ENCODE peak calls at places on chromosomes 13 and 19, in eight cellular contexts. One of them, this sample, is unnamed.

GRCh38 chr13:113616991-113617749 is 32.6 kb downstream of the TFDP1 start:
- DNase-seq in uterus: no peak
- DNase-seq in transverse colon: no peak
- DNase-seq in upper lobe of left lung: no peak
- DNase-seq in breast epithelium: no peak
- DNase-seq in stomach: peak; percentile 44
- DNase-seq in IMR-90: peak; percentile 72
- DNase-seq in NB4: peak; percentile 45
- DNase-seq in this sample: no peak

GRCh38 chr13:73194310-73194709 is 135.5 kb downstream of the KLF5 start:
- DNase-seq in uterus: no peak
- DNase-seq in transverse colon: peak; percentile 46
- DNase-seq in upper lobe of left lung: no peak
- DNase-seq in breast epithelium: no peak
- DNase-seq in stomach: no peak
- DNase-seq in IMR-90: no peak
- DNase-seq in NB4: no peak
- DNase-seq in this sample: no peak

GRCh38 chr13:24112791-24113190 is 47.7 kb upstream of the SPATA13 start:
- DNase-seq in uterus: no peak
- DNase-seq in transverse colon: no peak
- DNase-seq in upper lobe of left lung: no peak
- DNase-seq in breast epithelium: no peak
- DNase-seq in stomach: no peak
- DNase-seq in IMR-90: peak; percentile 48
- DNase-seq in NB4: no peak
- DNase-seq in this sample: no peak

GRCh38 chr13:93558637-93559036 is 332.0 kb downstream of the GPC6 start:
- DNase-seq in uterus: no peak
- DNase-seq in transverse colon: no peak
- DNase-seq in upper lobe of left lung: no peak
- DNase-seq in breast epithelium: no peak
- DNase-seq in stomach: no peak
- DNase-seq in IMR-90: peak; percentile 16
- DNase-seq in NB4: no peak
- DNase-seq in this sample: no peak

GRCh38 chr19:36152061-36152885 is at the start of gene COX7A1:
- DNase-seq in uterus: peak; percentile 74
- DNase-seq in transverse colon: peak; percentile 45
- DNase-seq in upper lobe of left lung: peak; percentile 89
- DNase-seq in breast epithelium: peak; percentile 67
- DNase-seq in stomach: no peak
- DNase-seq in IMR-90: no peak
- DNase-seq in NB4: no peak
- DNase-seq in this sample: no peak

GRCh38 chr19:41575998-41576397 is at the start of gene CEACAM21:
- DNase-seq in uterus: peak; percentile 27
- DNase-seq in transverse colon: peak; percentile 66
- DNase-seq in upper lobe of left lung: no peak
- DNase-seq in breast epithelium: no peak
- DNase-seq in stomach: peak; percentile 45
- DNase-seq in IMR-90: no peak
- DNase-seq in NB4: peak; percentile 71
- DNase-seq in this sample: no peak

GRCh38 chr19:7242601-7243258 is 51.5 kb downstream of the INSR start:
- DNase-seq in uterus: peak; percentile 79
- DNase-seq in transverse colon: no peak
- DNase-seq in upper lobe of left lung: no peak
- DNase-seq in breast epithelium: no peak
- DNase-seq in stomach: no peak
- DNase-seq in IMR-90: peak; percentile 64
- DNase-seq in NB4: peak; percentile 63
- DNase-seq in this sample: no peak

GRCh38 chr19:29479941-29480340 is 45.9 kb upstream of the VSTM2B start:
- DNase-seq in uterus: no peak
- DNase-seq in transverse colon: no peak
- DNase-seq in upper lobe of left lung: no peak
- DNase-seq in breast epithelium: no peak
- DNase-seq in stomach: no peak
- DNase-seq in IMR-90: no peak
- DNase-seq in NB4: no peak
- DNase-seq in this sample: no peak

GRCh38 chr19:18915639-18916038 is 3.5 kb downstream of the COPE start:
- DNase-seq in uterus: no peak
- DNase-seq in transverse colon: peak; percentile 39
- DNase-seq in upper lobe of left lung: no peak
- DNase-seq in breast epithelium: no peak
- DNase-seq in stomach: peak; percentile 36
- DNase-seq in IMR-90: peak; percentile 30
- DNase-seq in NB4: peak; percentile 70
- DNase-seq in this sample: no peak

GRCh38 chr19:50969413-50969760 is at the start of gene KLK6:
- DNase-seq in uterus: no peak
- DNase-seq in transverse colon: no peak
- DNase-seq in upper lobe of left lung: no peak
- DNase-seq in breast epithelium: peak; percentile 88
- DNase-seq in stomach: no peak
- DNase-seq in IMR-90: no peak
- DNase-seq in NB4: no peak
- DNase-seq in this sample: no peak

GRCh38 chr19:16100524-16100923 is 11.2 kb upstream of the RAB8A start:
- DNase-seq in uterus: no peak
- DNase-seq in transverse colon: no peak
- DNase-seq in upper lobe of left lung: no peak
- DNase-seq in breast epithelium: no peak
- DNase-seq in stomach: no peak
- DNase-seq in IMR-90: no peak
- DNase-seq in NB4: no peak
- DNase-seq in this sample: no peak

GRCh38 chr13:74883834-74884233 is 598.1 kb downstream of the TBC1D4 start:
- DNase-seq in uterus: no peak
- DNase-seq in transverse colon: no peak
- DNase-seq in upper lobe of left lung: no peak
- DNase-seq in breast epithelium: no peak
- DNase-seq in stomach: no peak
- DNase-seq in IMR-90: peak; percentile 16
- DNase-seq in NB4: peak; percentile 3
- DNase-seq in this sample: no peak

GRCh38 chr19:40612831-40613668 is 11.9 kb downstream of the LTBP4 start:
- DNase-seq in uterus: peak; percentile 67
- DNase-seq in transverse colon: peak; percentile 70
- DNase-seq in upper lobe of left lung: peak; percentile 87
- DNase-seq in breast epithelium: no peak
- DNase-seq in stomach: peak; percentile 72
- DNase-seq in IMR-90: no peak
- DNase-seq in NB4: no peak
- DNase-seq in this sample: peak; percentile 25

GRCh38 chr13:113981201-113981605 is 7.3 kb upstream of the C13orf46 start:
- DNase-seq in uterus: no peak
- DNase-seq in transverse colon: peak; percentile 93
- DNase-seq in upper lobe of left lung: peak; percentile 91
- DNase-seq in breast epithelium: peak; percentile 88
- DNase-seq in stomach: peak; percentile 98
- DNase-seq in IMR-90: no peak
- DNase-seq in NB4: no peak
- DNase-seq in this sample: no peak

GRCh38 chr13:33312150-33312908 is 26.8 kb upstream of the STARD13 start:
- DNase-seq in uterus: no peak
- DNase-seq in transverse colon: no peak
- DNase-seq in upper lobe of left lung: no peak
- DNase-seq in breast epithelium: no peak
- DNase-seq in stomach: no peak
- DNase-seq in IMR-90: peak; percentile 37
- DNase-seq in NB4: no peak
- DNase-seq in this sample: no peak
- TF ChIP-seq CTCF in uterus: peak; percentile 34
- TF ChIP-seq CTCF in transverse colon: peak; percentile 11
- TF ChIP-seq CTCF in upper lobe of left lung: peak; percentile 38
- TF ChIP-seq CTCF in breast epithelium: no peak
- TF ChIP-seq CTCF in stomach: no peak
- TF ChIP-seq CTCF in IMR-90: peak; percentile 33
- TF ChIP-seq CTCF in NB4: no peak
- TF ChIP-seq CTCF in this sample: peak; percentile 29

DNA sequence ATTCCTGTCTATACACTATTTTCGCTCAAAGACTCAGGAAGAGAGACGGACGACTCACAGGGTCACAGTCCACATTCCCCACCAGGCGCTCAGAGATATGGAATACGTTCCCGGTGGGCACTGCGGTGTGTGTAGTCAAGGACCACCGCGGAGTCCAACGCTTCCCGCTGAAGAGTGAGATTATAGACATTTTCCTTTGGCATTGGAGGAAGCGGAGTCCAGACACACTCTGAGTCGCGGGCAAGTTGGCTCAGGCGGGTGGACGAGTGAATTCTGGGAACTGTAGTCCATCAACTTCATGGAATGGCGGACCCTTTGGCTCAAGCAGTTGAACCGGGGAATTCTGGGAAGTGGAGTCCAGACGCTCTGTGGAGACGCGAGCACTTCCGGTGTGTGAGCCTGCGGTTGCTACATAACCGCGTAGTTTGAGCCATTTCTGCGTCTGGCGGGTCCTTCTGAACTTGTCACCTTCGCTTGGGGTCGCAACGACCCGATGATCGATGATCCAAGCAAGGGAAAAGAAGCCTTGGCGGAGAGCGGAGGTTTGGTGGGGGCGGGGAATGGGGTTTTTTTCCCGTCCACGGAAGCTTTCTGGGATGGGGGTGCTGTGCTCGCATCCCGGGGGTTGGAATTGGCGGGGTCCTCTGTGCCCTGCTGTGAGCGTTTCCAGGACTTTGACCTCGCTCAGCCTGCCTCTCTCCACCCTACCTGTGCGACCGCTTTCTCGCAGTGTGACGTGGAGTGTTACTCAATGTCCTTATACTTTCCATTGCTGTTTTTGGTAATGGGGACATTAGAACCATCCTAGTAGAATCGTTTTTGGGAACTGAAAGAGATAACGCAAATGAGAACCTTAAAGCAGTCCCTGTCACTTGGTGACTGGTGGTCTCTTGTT is at the start of gene ZNF230:
- DNase-seq in uterus: peak; percentile 95
- DNase-seq in transverse colon: peak; percentile 93
- DNase-seq in upper lobe of left lung: peak; percentile 24
- DNase-seq in breast epithelium: peak; percentile 90
- DNase-seq in stomach: peak; percentile 90
- DNase-seq in IMR-90: peak; percentile 95
- DNase-seq in NB4: peak; percentile 95
- DNase-seq in this sample: peak; percentile 56
- TF ChIP-seq POLR2A in uterus: no peak
- TF ChIP-seq POLR2A in transverse colon: peak; percentile 33
- TF ChIP-seq POLR2A in upper lobe of left lung: no peak
- TF ChIP-seq POLR2A in breast epithelium: no peak
- TF ChIP-seq POLR2A in stomach: no peak
- TF ChIP-seq POLR2A in IMR-90: peak; percentile 36
- TF ChIP-seq POLR2A in NB4: no peak
- TF ChIP-seq POLR2A in this sample: no peak

DNA sequence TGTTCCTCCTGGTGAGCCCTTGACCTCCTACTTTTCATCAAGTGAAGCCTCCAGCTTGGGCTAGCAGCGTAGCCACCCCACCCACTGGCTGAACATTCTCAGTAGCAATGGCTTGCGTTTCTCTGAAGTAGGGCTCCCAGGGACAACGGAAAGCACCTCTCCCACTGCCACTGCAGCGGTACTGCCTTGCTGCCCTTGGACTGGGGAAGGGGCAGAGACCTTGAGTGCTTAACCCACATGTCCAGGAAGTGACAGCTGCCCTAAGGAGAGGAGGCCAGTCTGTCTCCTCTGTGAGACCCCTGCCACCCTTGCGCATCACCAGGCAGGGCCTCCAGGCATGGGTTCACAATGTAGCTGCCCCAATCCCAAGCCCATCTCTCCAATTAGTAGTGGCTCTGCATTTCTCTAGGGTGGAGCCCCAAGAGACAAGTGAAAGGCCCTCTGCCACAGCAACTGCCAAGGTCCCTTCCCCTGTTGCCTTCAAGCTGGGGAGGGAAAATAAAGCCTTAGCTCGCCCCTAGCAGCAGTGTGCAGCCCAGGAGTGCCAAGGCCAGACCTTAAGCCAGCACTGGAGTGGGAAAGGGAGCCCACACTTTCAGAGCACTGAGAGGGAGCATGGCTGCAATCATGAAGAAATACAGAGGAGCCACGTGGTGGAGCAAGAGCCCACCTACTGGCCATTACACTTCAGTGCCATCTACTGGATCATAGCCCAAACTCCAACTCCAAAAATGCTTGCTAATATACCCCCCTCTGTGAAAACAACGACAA is 175.9 kb upstream of the TRPC4 start:
- DNase-seq in uterus: no peak
- DNase-seq in transverse colon: no peak
- DNase-seq in upper lobe of left lung: no peak
- DNase-seq in breast epithelium: no peak
- DNase-seq in stomach: no peak
- DNase-seq in IMR-90: peak; percentile 33
- DNase-seq in NB4: peak; percentile 52
- DNase-seq in this sample: no peak
- TF ChIP-seq CTCF in uterus: peak; percentile 7
- TF ChIP-seq CTCF in transverse colon: peak; percentile 21
- TF ChIP-seq CTCF in upper lobe of left lung: no peak
- TF ChIP-seq CTCF in breast epithelium: no peak
- TF ChIP-seq CTCF in stomach: no peak
- TF ChIP-seq CTCF in IMR-90: peak; percentile 61
- TF ChIP-seq CTCF in NB4: peak; percentile 68
- TF ChIP-seq CTCF in this sample: no peak

GRCh38 chr13:91348906-91349435 is 1.5 kb downstream of the MIR17HG start:
- DNase-seq in uterus: peak; percentile 86
- DNase-seq in transverse colon: peak; percentile 94
- DNase-seq in upper lobe of left lung: peak; percentile 98
- DNase-seq in breast epithelium: peak; percentile 83
- DNase-seq in stomach: peak; percentile 95
- DNase-seq in IMR-90: peak; percentile 79
- DNase-seq in NB4: peak; percentile 92
- DNase-seq in this sample: peak; percentile 58

GRCh38 chr13:91347996-91348905 is 764 bp downstream of the MIR17HG start:
- DNase-seq in uterus: peak; percentile 26
- DNase-seq in transverse colon: peak; percentile 56
- DNase-seq in upper lobe of left lung: peak; percentile 94
- DNase-seq in breast epithelium: peak; percentile 31
- DNase-seq in stomach: peak; percentile 53
- DNase-seq in IMR-90: no peak
- DNase-seq in NB4: no peak
- DNase-seq in this sample: no peak

GRCh38 chr13:91346848-91347211 is 657 bp upstream of the MIR17HG start:
- DNase-seq in uterus: no peak
- DNase-seq in transverse colon: peak; percentile 40
- DNase-seq in upper lobe of left lung: no peak
- DNase-seq in breast epithelium: no peak
- DNase-seq in stomach: no peak
- DNase-seq in IMR-90: no peak
- DNase-seq in NB4: peak; percentile 65
- DNase-seq in this sample: no peak

GRCh38 chr13:91346062-91346461 is 1.4 kb upstream of the MIR17HG start:
- DNase-seq in uterus: no peak
- DNase-seq in transverse colon: no peak
- DNase-seq in upper lobe of left lung: no peak
- DNase-seq in breast epithelium: no peak
- DNase-seq in stomach: no peak
- DNase-seq in IMR-90: no peak
- DNase-seq in NB4: no peak
- DNase-seq in this sample: no peak

GRCh38 chr13:91347212-91347995 is at the start of gene MIR17HG:
- DNase-seq in uterus: peak; percentile 85
- DNase-seq in transverse colon: peak; percentile 94
- DNase-seq in upper lobe of left lung: peak; percentile 98
- DNase-seq in breast epithelium: peak; percentile 84
- DNase-seq in stomach: peak; percentile 91
- DNase-seq in IMR-90: peak; percentile 72
- DNase-seq in NB4: peak; percentile 95
- DNase-seq in this sample: peak; percentile 37
- TF ChIP-seq POLR2A in uterus: peak; percentile 73
- TF ChIP-seq POLR2A in transverse colon: peak; percentile 66
- TF ChIP-seq POLR2A in upper lobe of left lung: no peak
- TF ChIP-seq POLR2A in breast epithelium: no peak
- TF ChIP-seq POLR2A in stomach: no peak
- TF ChIP-seq POLR2A in IMR-90: peak; percentile 76
- TF ChIP-seq POLR2A in NB4: peak; percentile 96
- TF ChIP-seq POLR2A in this sample: no peak

This sample was measured in esophagus squamous epithelium.